ENCODE peak calls at places on chromosomes 6 and 20, in six cellular contexts. One of them, this sample, is unnamed.

GRCh38 chr20:52454660-52455059 is 263.1 kb upstream of the ZFP64 start:
- DNase-seq in putamen: no peak
- DNase-seq in esophagus muscularis mucosa: no peak
- DNase-seq in stimulated activated CD4-positive, alpha-beta T cell treated with anti-CD3 and anti-CD28 coated beads, Interleukin-15, amount 100 ng/mL, for 1 hour: no peak
- DNase-seq in fibroblast of the aortic adventitia: peak
- DNase-seq in sigmoid colon: no peak
- DNase-seq in this sample: no peak

GRCh38 chr6:73443555-73443954 is 8.5 kb downstream of the CGAS start:
- DNase-seq in fibroblast of the aortic adventitia: no peak
- DNase-seq in stimulated activated CD4-positive, alpha-beta T cell treated with anti-CD3 and anti-CD28 coated beads, Interleukin-15, amount 100 ng/mL, for 1 hour: no peak
- DNase-seq in putamen: no peak
- DNase-seq in esophagus muscularis mucosa: no peak
- DNase-seq in sigmoid colon: no peak
- DNase-seq in this sample: no peak

GRCh38 chr6:169035381-169036280 is 218.0 kb downstream of the THBS2 start:
- DNase-seq in stimulated activated CD4-positive, alpha-beta T cell treated with anti-CD3 and anti-CD28 coated beads, Interleukin-15, amount 100 ng/mL, for 1 hour: no peak
- DNase-seq in putamen: no peak
- DNase-seq in fibroblast of the aortic adventitia: peak
- DNase-seq in esophagus muscularis mucosa: no peak
- DNase-seq in sigmoid colon: no peak
- DNase-seq in this sample: peak

GRCh38 chr6:134420638-134421181 is 102.8 kb upstream of the SGK1 start:
- DNase-seq in putamen: no peak
- DNase-seq in fibroblast of the aortic adventitia: peak
- DNase-seq in sigmoid colon: no peak
- DNase-seq in stimulated activated CD4-positive, alpha-beta T cell treated with anti-CD3 and anti-CD28 coated beads, Interleukin-15, amount 100 ng/mL, for 1 hour: no peak
- DNase-seq in esophagus muscularis mucosa: no peak
- DNase-seq in this sample: no peak

GRCh38 chr6:20680697-20681165 is 146.5 kb downstream of the CDKAL1 start:
- DNase-seq in fibroblast of the aortic adventitia: peak
- DNase-seq in sigmoid colon: no peak
- DNase-seq in esophagus muscularis mucosa: no peak
- DNase-seq in stimulated activated CD4-positive, alpha-beta T cell treated with anti-CD3 and anti-CD28 coated beads, Interleukin-15, amount 100 ng/mL, for 1 hour: no peak
- DNase-seq in putamen: no peak
- DNase-seq in this sample: no peak

GRCh38 chr20:53940356-53940694 is 130.1 kb downstream of the BCAS1 start:
- DNase-seq in putamen: no peak
- DNase-seq in sigmoid colon: no peak
- DNase-seq in fibroblast of the aortic adventitia: no peak
- DNase-seq in stimulated activated CD4-positive, alpha-beta T cell treated with anti-CD3 and anti-CD28 coated beads, Interleukin-15, amount 100 ng/mL, for 1 hour: no peak
- DNase-seq in esophagus muscularis mucosa: peak
- DNase-seq in this sample: no peak

GRCh38 chr20:51341581-51341980 is 200.9 kb downstream of the NFATC2 start:
- DNase-seq in stimulated activated CD4-positive, alpha-beta T cell treated with anti-CD3 and anti-CD28 coated beads, Interleukin-15, amount 100 ng/mL, for 1 hour: no peak
- DNase-seq in esophagus muscularis mucosa: no peak
- DNase-seq in putamen: no peak
- DNase-seq in sigmoid colon: peak
- DNase-seq in fibroblast of the aortic adventitia: peak
- DNase-seq in this sample: no peak

GRCh38 chr20:47318596-47319516 is 37.6 kb downstream of the ZMYND8 start:
- DNase-seq in stimulated activated CD4-positive, alpha-beta T cell treated with anti-CD3 and anti-CD28 coated beads, Interleukin-15, amount 100 ng/mL, for 1 hour: no peak
- DNase-seq in sigmoid colon: peak
- DNase-seq in fibroblast of the aortic adventitia: peak
- DNase-seq in esophagus muscularis mucosa: peak
- DNase-seq in putamen: no peak
- DNase-seq in this sample: peak

GRCh38 chr6:31701666-31702420 is 1.3 kb downstream of the ABHD16A start:
- DNase-seq in fibroblast of the aortic adventitia: peak
- DNase-seq in putamen: no peak
- DNase-seq in esophagus muscularis mucosa: no peak
- DNase-seq in stimulated activated CD4-positive, alpha-beta T cell treated with anti-CD3 and anti-CD28 coated beads, Interleukin-15, amount 100 ng/mL, for 1 hour: no peak
- DNase-seq in sigmoid colon: no peak
- DNase-seq in this sample: no peak

GRCh38 chr20:19813839-19814238 is 55.8 kb downstream of the RIN2 start:
- DNase-seq in sigmoid colon: no peak
- DNase-seq in stimulated activated CD4-positive, alpha-beta T cell treated with anti-CD3 and anti-CD28 coated beads, Interleukin-15, amount 100 ng/mL, for 1 hour: no peak
- DNase-seq in putamen: peak
- DNase-seq in fibroblast of the aortic adventitia: peak
- DNase-seq in esophagus muscularis mucosa: no peak
- DNase-seq in this sample: no peak